ENCODE peak calls at places on chromosomes 11 and 22, in four cellular contexts. F is kidney, E is left lung, K is spleen. Y is an unnamed sample.

GRCh38 chr11:1072116-1072820 is 2.4 kb upstream of the MUC2 start:
- DNase-seq in F (peak; percentile 69), E (no peak), K (peak; percentile 79), Y (no peak)

GRCh38 chr22:36079041-36079440 is 50.4 kb upstream of the RBFOX2 start:
- DNase-seq in F (no peak), E (no peak), K (no peak), Y (no peak)

GRCh38 chr11:47111318-47111804 is 65.3 kb downstream of the ARFGAP2 start:
- DNase-seq in F (no peak), E (no peak), K (no peak), Y (no peak)

GRCh38 chr11:3340025-3340424 is 38.9 kb downstream of the ZNF195 start:
- DNase-seq in F (no peak), E (no peak), K (no peak), Y (no peak)

GRCh38 chr11:131928992-131929391 is 558.6 kb downstream of the NTM start:
- DNase-seq in F (no peak), E (no peak), K (no peak), Y (no peak)

GRCh38 chr11:129285387-129285786 is 90.3 kb upstream of the BARX2 start:
- DNase-seq in F (no peak), E (no peak), K (no peak), Y (no peak)

GRCh38 chr11:65489061-65489705 is 9.7 kb upstream of the MALAT1 start:
- DNase-seq in F (peak; percentile 93), E (no peak), K (no peak), Y (no peak)

GRCh38 chr11:130916910-130917309 is 631 bp upstream of the SNX19 start:
- DNase-seq in F (no peak), E (no peak), K (peak; percentile 78), Y (no peak)

GRCh38 chr11:113487622-113488021 is 12.4 kb upstream of the DRD2 start:
- DNase-seq in F (no peak), E (no peak), K (no peak), Y (no peak)

GRCh38 chr11:127656266-127656879 is 655.8 kb upstream of the KIRREL3 start:
- DNase-seq in F (no peak), E (no peak), K (no peak), Y (no peak)

GRCh38 chr22:44452531-44453420 is 45.3 kb downstream of the RTL6 start:
- DNase-seq in F (peak; percentile 8), E (no peak), K (peak; percentile 51), Y (no peak)

GRCh38 chr11:1927151-1928037 is 7.9 kb downstream of the TNNT3 start:
- DNase-seq in F (peak; percentile 75), E (peak; percentile 73), K (no peak), Y (no peak)

GRCh38 chr11:121367434-121367833 is 74.9 kb downstream of the SC5D start:
- DNase-seq in F (no peak), E (no peak), K (no peak), Y (peak; percentile 22)

GRCh38 chr11:116962108-116962507 is 124.7 kb upstream of the APOA1 start:
- DNase-seq in F (no peak), E (no peak), K (no peak), Y (no peak)

GRCh38 chr22:29254283-29254653 is 13.5 kb downstream of the RHBDD3 start:
- DNase-seq in F (no peak), E (no peak), K (no peak), Y (no peak)

GRCh38 chr22:36234919-36235318 is 4.4 kb downstream of the APOL2 start:
- DNase-seq in F (no peak), E (no peak), K (no peak), Y (no peak)

GRCh38 chr11:2886191-2886894 is 768 bp upstream of the CDKN1C start:
- DNase-seq in F (peak; percentile 89), E (peak; percentile 87), K (peak; percentile 91), Y (peak; percentile 40)

GRCh38 chr11:21007297-21007696 is 337.9 kb downstream of the NELL1 start:
- DNase-seq in F (no peak), E (no peak), K (no peak), Y (no peak)

GRCh38 chr11:19966435-19966834 is 193.8 kb downstream of the DBX1 start:
- DNase-seq in F (no peak), E (no peak), K (no peak), Y (no peak)

GRCh38 chr22:25696763-25697710 is 45.0 kb upstream of the MYO18B start:
- DNase-seq in F (no peak), E (no peak), K (no peak), Y (no peak)

GRCh38 chr11:123308077-123308476 is 113.0 kb upstream of the CLMP start:
- DNase-seq in F (no peak), E (no peak), K (no peak), Y (no peak)

GRCh38 chr22:26359156-26359555 is 69.9 kb upstream of the ASPHD2 start:
- DNase-seq in F (no peak), E (no peak), K (no peak), Y (no peak)

GRCh38 chr11:11843233-11843632 is 1.5 kb downstream of the USP47 start:
- DNase-seq in F (no peak), E (no peak), K (no peak), Y (no peak)

GRCh38 chr22:37930270-37930951 is 23.0 kb downstream of the C22orf23 start:
- DNase-seq in F (peak; percentile 59), E (no peak), K (no peak), Y (no peak)

GRCh38 chr11:24593332-24593731 is 96.5 kb downstream of the LUZP2 start:
- DNase-seq in F (no peak), E (no peak), K (no peak), Y (no peak)

GRCh38 chr22:37568448-37569008 is 8.2 kb downstream of the CDC42EP1 start:
- DNase-seq in F (no peak), E (no peak), K (no peak), Y (no peak)

GRCh38 chr22:17973217-17973616 is 51.1 kb downstream of the MICAL3 start:
- DNase-seq in F (no peak), E (no peak), K (no peak), Y (no peak)

GRCh38 chr11:121004196-121004840 is 19.6 kb upstream of the TBCEL start:
- DNase-seq in F (no peak), E (no peak), K (no peak), Y (no peak)

GRCh38 chr11:132448334-132448995 is 1078.0 kb downstream of the NTM start:
- DNase-seq in F (no peak), E (no peak), K (no peak), Y (no peak)

GRCh38 chr22:17781319-17782031 is 7.2 kb upstream of the BID start:
- DNase-seq in F (peak; percentile 82), E (peak; percentile 82), K (no peak), Y (peak; percentile 65)

GRCh38 chr22:29073618-29074275 is 912 bp downstream of the KREMEN1 start:
- DNase-seq in F (peak; percentile 88), E (peak; percentile 88), K (peak; percentile 87), Y (peak; percentile 24)

GRCh38 chr11:95586681-95587080 is 202.9 kb downstream of the FAM76B start:
- DNase-seq in F (no peak), E (no peak), K (no peak), Y (no peak)

GRCh38 chr11:67117176-67117575 is 1.9 kb upstream of the KDM2A start:
- DNase-seq in F (no peak), E (no peak), K (no peak), Y (no peak)

GRCh38 chr11:21814169-21814568 is 378.7 kb upstream of the ANO5 start:
- DNase-seq in F (no peak), E (no peak), K (no peak), Y (no peak)

GRCh38 chr22:27456696-27457503 is 344.7 kb downstream of the MN1 start:
- DNase-seq in F (peak; percentile 4), E (no peak), K (no peak), Y (no peak)

GRCh38 chr11:31325162-31325561 is 44.4 kb downstream of the DCDC1 start:
- DNase-seq in F (no peak), E (no peak), K (no peak), Y (no peak)

GRCh38 chr11:76694664-76695063 is 24.1 kb upstream of the LRRC32 start:
- DNase-seq in F (no peak), E (no peak), K (no peak), Y (no peak)

GRCh38 chr11:12414641-12415040 is 37.3 kb downstream of the PARVA start:
- DNase-seq in F (no peak), E (no peak), K (no peak), Y (no peak)

GRCh38 chr22:49123621-49124192 is 704.0 kb downstream of the BRD1 start:
- DNase-seq in F (no peak), E (no peak), K (no peak), Y (no peak)
- TF ChIP-seq CTCF in F (no peak), E (no peak), K (no peak), Y (no peak)

GRCh38 chr11:34105079-34105956 is at the start of gene NAT10:
- DNase-seq in F (peak; percentile 98), E (peak; percentile 97), K (peak; percentile 98), Y (peak; percentile 91)
- TF ChIP-seq CTCF in F (peak; percentile 1), E (no peak), K (no peak), Y (no peak)

DNA sequence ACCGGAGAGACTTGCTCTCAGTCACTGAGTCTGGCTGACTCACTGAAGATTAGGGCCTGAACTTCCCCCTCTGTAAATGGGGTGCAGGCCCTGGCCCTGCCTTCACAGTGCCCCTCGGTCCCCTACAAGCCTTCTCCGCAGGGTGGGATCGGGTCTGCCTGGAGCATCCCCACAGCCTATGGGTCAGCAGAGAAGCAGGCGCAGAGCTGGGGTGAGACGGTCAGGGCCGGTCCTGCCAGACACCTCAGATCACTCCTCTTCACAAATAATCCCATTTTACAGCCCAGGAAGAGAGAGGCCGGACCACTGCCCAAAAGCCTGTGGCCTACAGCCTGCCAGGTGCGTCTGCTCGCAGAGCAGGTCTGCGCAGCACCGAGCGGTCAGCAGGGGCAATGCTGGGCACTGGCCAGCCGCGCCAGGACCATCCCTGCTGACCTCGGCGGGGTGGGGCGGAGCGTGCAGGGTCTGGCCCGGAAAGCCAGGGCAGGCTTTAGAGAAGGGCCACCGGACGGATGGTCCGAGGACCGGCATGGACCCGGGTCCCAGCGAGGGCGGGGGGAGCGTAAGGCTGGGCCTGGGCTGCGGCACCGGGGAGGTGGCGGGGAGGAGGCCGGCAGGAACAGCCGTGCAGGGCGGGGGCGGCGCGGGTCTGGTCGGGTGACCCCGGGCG is 518 bp upstream of the SEPTIN5 start:
- DNase-seq in F (no peak), E (peak; percentile 85), K (peak; percentile 81), Y (no peak)
- TF ChIP-seq CTCF in F (no peak), E (no peak), K (no peak), Y (no peak)

DNA sequence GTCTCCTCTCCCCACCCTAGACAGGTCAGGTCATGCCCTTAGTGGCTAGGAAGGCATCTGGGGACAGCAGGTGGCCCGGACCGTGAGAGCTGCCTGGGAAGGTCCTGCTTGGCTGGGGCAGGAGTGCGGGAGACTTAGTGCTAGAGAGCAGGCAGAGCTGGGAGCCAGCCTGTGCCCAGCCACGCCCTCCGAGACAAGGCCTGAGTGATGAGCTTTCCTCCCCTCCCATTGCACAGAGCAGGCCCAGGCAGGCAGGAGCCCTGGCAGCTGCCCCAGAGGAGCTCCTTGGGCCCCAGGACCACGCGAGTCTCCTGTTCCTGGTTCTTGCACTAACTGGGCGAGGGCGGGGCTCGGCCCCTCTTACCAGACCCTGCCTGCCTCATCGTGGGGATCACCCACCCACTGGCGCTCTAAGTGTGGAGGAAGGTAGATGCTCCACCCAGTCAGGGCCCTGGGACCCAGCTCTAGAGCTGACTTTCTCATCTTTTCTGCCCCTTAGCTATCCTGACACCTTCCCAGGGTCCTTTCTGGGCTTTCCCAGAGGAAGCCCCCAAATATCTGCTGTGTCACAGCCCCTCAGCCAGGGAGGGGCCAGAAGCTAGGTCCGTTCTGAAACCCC is 44.9 kb downstream of the MACROD1 start:
- DNase-seq in F (no peak), E (no peak), K (no peak), Y (no peak)
- TF ChIP-seq CTCF in F (no peak), E (no peak), K (no peak), Y (no peak)

Y was measured in activated B cell treated with CpG ODN at 0.5 μM for 24 hours.